ENCODE peak calls at places on chromosomes 2 and 18, in five cellular contexts. K, P, D, G and A are unnamed samples.

GRCh38 chr2:121372082-121372481 is 87.1 kb upstream of the TFCP2L1 start:
- ATAC-seq in G (no peak), D (no peak), P (no peak), K (no peak), A (no peak)

GRCh38 chr2:178764097-178764496 is 43.1 kb downstream of the TTN start:
- ATAC-seq in P (no peak), K (no peak), G (no peak), D (no peak), A (no peak)

GRCh38 chr2:112818094-112818902 is 18.3 kb downstream of the IL1B start:
- ATAC-seq in D (peak; percentile 57), G (no peak), K (peak; percentile 75), P (no peak), A (no peak)

GRCh38 chr2:30282081-30282480 is 50.7 kb downstream of the LBH start:
- ATAC-seq in P (no peak), D (no peak), K (peak; percentile 23), G (peak; percentile 45), A (no peak)

GRCh38 chr18:12048010-12048826 is 45.4 kb upstream of the ANKRD62 start:
- ATAC-seq in G (peak; percentile 9), D (no peak), K (no peak), P (no peak), A (no peak)

GRCh38 chr18:985301-985700 is 80.6 kb downstream of the ADCYAP1 start:
- ATAC-seq in K (no peak), G (no peak), P (no peak), D (no peak), A (no peak)

GRCh38 chr2:134392689-134393476 is 139.0 kb downstream of the MGAT5 start:
- ATAC-seq in D (peak; percentile 33), P (no peak), K (no peak), G (peak; percentile 90), A (peak; percentile 81)

GRCh38 chr2:181741756-181742155 is 61.4 kb upstream of the NEUROD1 start:
- ATAC-seq in G (no peak), K (no peak), P (no peak), D (no peak), A (no peak)

GRCh38 chr2:133596701-133597393 is 28.6 kb upstream of the NCKAP5 start:
- ATAC-seq in P (no peak), G (no peak), K (no peak), D (no peak), A (no peak)

GRCh38 chr2:39511786-39512433 is 74.8 kb upstream of the MAP4K3 start:
- ATAC-seq in G (peak; percentile 8), D (no peak), K (peak; percentile 85), P (no peak), A (no peak)

GRCh38 chr18:32707153-32707552 is 65.7 kb downstream of the KLHL14 start:
- ATAC-seq in G (no peak), P (no peak), K (no peak), D (peak; percentile 92), A (no peak)

GRCh38 chr2:54639609-54640008 is 83.9 kb upstream of the EML6 start:
- ATAC-seq in G (peak; percentile 20), D (no peak), P (no peak), K (no peak), A (no peak)

GRCh38 chr2:235692671-235693171 is 198.9 kb downstream of the AGAP1 start:
- ATAC-seq in D (no peak), P (no peak), K (no peak), G (no peak), A (no peak)

GRCh38 chr2:118986733-118987132 is 44.7 kb downstream of the MARCO start:
- ATAC-seq in D (no peak), G (no peak), P (no peak), K (no peak), A (no peak)

GRCh38 chr2:2868065-2868464 is 509.6 kb downstream of the EIPR1 start:
- ATAC-seq in D (no peak), K (no peak), G (no peak), P (no peak), A (no peak)

GRCh38 chr2:39068757-39069515 is 51.9 kb downstream of the SOS1 start:
- ATAC-seq in G (no peak), K (no peak), P (no peak), D (no peak), A (no peak)

GRCh38 chr18:62447652-62448051 is 75.2 kb upstream of the ZCCHC2 start:
- ATAC-seq in K (no peak), D (no peak), P (no peak), G (no peak), A (no peak)

GRCh38 chr2:132923787-132924186 is 253.8 kb upstream of the LYPD1 start:
- ATAC-seq in D (no peak), P (no peak), K (no peak), G (peak; percentile 43), A (peak; percentile 25)

GRCh38 chr2:66507673-66508127 is 72.8 kb downstream of the MEIS1 start:
- ATAC-seq in P (peak; percentile 66), K (no peak), D (peak; percentile 50), G (no peak), A (no peak)

GRCh38 chr18:4352746-4353522 is 102.2 kb downstream of the DLGAP1 start:
- ATAC-seq in D (no peak), K (no peak), G (no peak), P (no peak), A (no peak)

GRCh38 chr2:127172306-127172705 is 47.8 kb downstream of the CYP27C1 start:
- ATAC-seq in K (no peak), G (no peak), P (no peak), D (no peak), A (no peak)

GRCh38 chr18:71322201-71322600 is 1033.4 kb downstream of the SOCS6 start:
- ATAC-seq in G (no peak), D (no peak), K (no peak), P (no peak), A (no peak)
- H3K9me3 ChIP-seq in G (no peaks in the 10 kb centered on the region), D (no peaks in the 10 kb centered on the region), K (no peaks in the 10 kb centered on the region), P (no peaks in the 10 kb centered on the region), A (no peaks in the 10 kb centered on the region)

DNA sequence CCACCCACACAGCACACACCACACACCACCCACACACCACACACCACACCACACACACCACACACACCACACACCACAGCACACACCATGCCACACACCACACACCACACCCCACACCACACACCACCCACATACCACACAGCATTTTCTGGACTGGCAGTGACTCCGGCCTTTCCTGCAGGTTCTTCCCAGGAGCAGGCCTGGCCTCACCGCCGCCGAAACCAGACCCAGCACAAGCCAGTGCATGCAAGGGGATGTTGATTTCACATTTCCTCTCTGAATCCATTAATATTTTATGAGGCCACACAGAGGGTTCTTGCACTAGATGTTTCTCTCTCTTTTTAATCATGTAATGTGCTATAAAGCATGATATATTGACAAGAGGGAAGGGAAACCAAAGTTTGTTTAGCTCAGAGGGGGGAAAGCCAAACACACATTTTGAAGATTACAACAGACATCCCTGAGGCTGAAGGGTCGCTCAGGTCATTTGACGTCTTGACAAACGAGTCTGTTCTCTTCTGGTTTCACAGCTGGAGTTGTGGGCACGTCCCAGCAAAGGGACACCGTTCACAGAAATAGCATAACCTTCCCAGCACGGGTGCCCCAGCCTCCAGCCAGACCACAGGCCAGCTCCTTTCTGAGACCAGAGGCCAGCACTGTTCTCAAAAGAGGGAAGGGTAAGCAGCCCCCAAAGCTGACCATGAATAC is 340.6 kb upstream of the SALL3 start:
- ATAC-seq in K (no peak), P (no peak), G (no peak), D (no peak), A (no peak)
- TF ChIP-seq POLR2A in K (no peak), P (no peak), G (no peak), D (no peak), A (no peak)

DNA sequence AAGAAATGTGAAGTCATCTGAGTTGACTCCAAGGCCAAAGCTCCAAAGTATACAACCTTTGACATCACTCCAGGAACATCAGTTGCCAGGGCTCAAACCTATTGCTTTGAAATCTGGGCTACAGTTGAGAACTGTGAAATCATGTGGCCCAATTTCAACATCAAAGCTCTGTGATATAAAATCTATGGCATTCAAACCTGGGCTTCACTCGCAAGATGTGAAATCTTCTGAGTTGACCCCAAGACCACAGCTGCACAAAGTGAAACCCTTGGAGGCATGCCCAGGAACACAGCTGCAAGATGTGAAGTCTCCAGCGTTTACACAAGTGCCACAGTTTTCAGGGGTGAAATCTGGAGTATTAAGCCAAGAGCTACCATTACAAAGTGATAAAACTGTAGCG is 9.4 kb upstream of the ZNF512 start:
- ATAC-seq in G (no peak), K (no peak), D (no peak), P (no peak), A (no peak)
- H3K9me3 ChIP-seq in G (peaks cover 40% of the 10 kb centered on the region), K (peaks cover 5% of the 10 kb centered on the region), D (no peaks in the 10 kb centered on the region), P (no peaks in the 10 kb centered on the region), A (peaks cover 70% of the 10 kb centered on the region)

DNA sequence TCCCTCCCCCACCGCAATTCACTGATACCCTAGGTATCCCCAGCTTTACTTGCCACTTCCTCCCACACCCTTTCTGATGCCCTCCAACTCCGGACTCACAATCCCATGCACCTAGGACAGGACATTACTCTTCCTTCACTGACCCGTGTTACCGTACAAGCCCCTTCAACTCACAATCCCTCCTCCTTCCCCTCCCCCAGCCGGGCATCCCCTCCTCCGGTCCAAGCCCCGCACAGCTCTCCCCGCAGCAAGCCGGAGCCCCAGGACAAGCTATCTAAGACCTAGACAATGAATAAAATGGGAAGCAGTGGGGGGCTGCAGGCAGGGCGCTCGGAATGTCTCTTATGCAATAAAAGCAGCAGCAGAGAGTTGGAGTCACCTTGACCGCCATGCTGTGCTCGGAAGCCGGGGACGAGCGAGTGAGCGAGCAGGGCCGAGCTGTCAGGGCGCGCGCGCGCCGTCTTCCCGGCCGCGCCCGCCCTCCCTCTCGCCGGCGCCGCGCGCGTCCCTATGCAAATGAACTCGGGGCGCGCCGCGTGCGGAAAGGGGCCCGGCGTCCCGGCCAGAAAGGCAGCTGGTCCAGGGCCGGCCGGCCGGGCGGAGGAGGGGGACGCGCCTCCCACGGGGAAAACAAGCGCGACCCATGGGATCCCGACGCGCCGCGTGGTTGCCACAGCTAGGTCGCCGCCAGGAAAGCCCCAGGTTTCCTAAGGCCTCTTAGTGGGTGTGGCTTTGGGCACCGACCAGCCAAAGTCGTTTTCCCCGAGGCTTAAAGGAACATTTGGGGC is at the start of gene SLC25A12:
- ATAC-seq in D (peak; percentile 88), G (peak; percentile 99), K (peak; percentile 95), P (peak; percentile 90), A (peak; percentile 95)
- TF ChIP-seq POLR2A in D (peak; percentile 37), G (peak; percentile 34), K (peak; percentile 35), P (peak; percentile 79), A (peak; percentile 72)

GRCh38 chr2:94958245-94958644 is 67.3 kb upstream of the MAL start:
- ATAC-seq in G (no peak), P (no peak), D (no peak), K (no peak), A (no peak)
- H3K9me3 ChIP-seq in G (no peaks in the 10 kb centered on the region), P (no peaks in the 10 kb centered on the region), D (no peaks in the 10 kb centered on the region), K (no peaks in the 10 kb centered on the region), A (no peaks in the 10 kb centered on the region)

GRCh38 chr2:20221169-20221938 is 3.6 kb downstream of the SDC1 start:
- ATAC-seq in G (no peak), P (no peak), D (no peak), K (peak; percentile 9), A (no peak)
- TF ChIP-seq POLR2A in G (no peak), P (no peak), D (no peak), K (peak; percentile 17), A (no peak)

DNA sequence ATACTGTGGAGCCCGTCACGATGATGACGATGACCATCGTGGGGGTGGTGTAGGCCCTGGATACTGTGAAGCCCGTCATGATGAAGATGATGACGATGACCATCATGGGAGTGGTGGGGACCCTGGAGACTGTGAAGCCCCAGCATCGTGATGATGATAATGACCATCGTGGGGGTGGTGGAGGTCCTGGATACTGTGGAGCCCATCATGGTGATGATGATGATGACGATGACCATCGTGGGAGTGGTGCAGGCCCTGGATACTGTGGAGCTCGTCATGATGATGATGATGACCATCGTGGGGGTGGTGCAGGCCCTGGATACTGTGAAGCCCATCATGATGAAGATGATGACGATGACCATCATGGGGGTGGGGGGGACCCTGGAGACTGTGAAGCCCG is 81.0 kb upstream of the SALL3 start:
- ATAC-seq in K (no peak), P (no peak), G (no peak), D (no peak), A (no peak)
- H3K9me3 ChIP-seq in K (no peaks in the 10 kb centered on the region), P (no peaks in the 10 kb centered on the region), G (no peaks in the 10 kb centered on the region), D (no peaks in the 10 kb centered on the region), A (no peaks in the 10 kb centered on the region)